ENCODE peak calls at places on chromosomes 5 and 9, in six cellular contexts. J is body of pancreas, U is left lung, F is fibroblast of lung, M is mesothelial cell of epicardium, I is fibroblast of the aortic adventitia. V is an unnamed sample.

GRCh38 chr9:108363321-108363720 is 492.5 kb downstream of the ACTL7B start:
- DNase-seq in I (no peak), F (no peak), M (no peak), U (no peak), J (no peak), V (no peak)

GRCh38 chr9:82183181-82183860 is 194.7 kb downstream of the SPATA31D1 start:
- DNase-seq in J (no peak), F (no peak), M (no peak), U (no peak), I (peak; percentile 30), V (no peak)

GRCh38 chr5:159208508-159209437 is 580 bp downstream of the RNF145 start:
- DNase-seq in M (no peak), J (peak; percentile 23), U (peak; percentile 48), F (peak; percentile 46), I (peak; percentile 46), V (peak; percentile 15)

GRCh38 chr5:36696059-36696673 is 89.8 kb downstream of the SLC1A3 start:
- DNase-seq in F (peak; percentile 59), M (no peak), U (no peak), I (peak; percentile 70), J (peak; percentile 72), V (peak; percentile 46)

GRCh38 chr9:35029852-35030251 is 40.3 kb downstream of the DNAJB5 start:
- DNase-seq in M (no peak), U (no peak), I (no peak), J (no peak), F (no peak), V (no peak)

GRCh38 chr9:117189121-117189520 is 225.7 kb downstream of the ASTN2 start:
- DNase-seq in F (peak; percentile 21), J (no peak), U (no peak), M (no peak), I (no peak), V (no peak)

GRCh38 chr9:70399141-70399540 is 15.3 kb downstream of the KLF9 start:
- DNase-seq in F (no peak), M (no peak), J (no peak), U (no peak), I (peak; percentile 43), V (no peak)

GRCh38 chr9:96423322-96423984 is 5.3 kb upstream of the ZNF367 start:
- DNase-seq in U (no peak), F (no peak), I (no peak), M (no peak), J (no peak), V (no peak)

GRCh38 chr9:130995399-130995941 is 13.5 kb upstream of the LAMC3 start:
- DNase-seq in I (peak; percentile 58), J (peak; percentile 52), F (peak; percentile 48), U (peak; percentile 61), M (no peak), V (no peak)

GRCh38 chr5:55441107-55441771 is 93.5 kb downstream of the PLPP1 start:
- DNase-seq in F (no peak), J (no peak), M (no peak), U (no peak), I (no peak), V (no peak)

GRCh38 chr5:139481122-139481533 is 1.4 kb downstream of the STING1 start:
- DNase-seq in I (peak; percentile 59), M (no peak), F (no peak), J (no peak), U (peak; percentile 70), V (no peak)

GRCh38 chr9:76873056-76873792 is 32.7 kb downstream of the PRUNE2 start:
- DNase-seq in I (peak; percentile 56), J (no peak), F (no peak), U (no peak), M (no peak), V (no peak)

GRCh38 chr5:162209005-162209605 is 141.5 kb downstream of the GABRG2 start:
- DNase-seq in I (no peak), J (peak; percentile 55), U (no peak), F (no peak), M (no peak), V (peak; percentile 48)

GRCh38 chr9:86614871-86615849 is 260.9 kb upstream of the TUT7 start:
- DNase-seq in M (no peak), J (peak; percentile 33), F (peak; percentile 20), U (no peak), I (peak; percentile 88), V (no peak)

GRCh38 chr9:78029601-78030552 is 1.7 kb downstream of the GNAQ start:
- DNase-seq in I (peak; percentile 64), M (no peak), F (peak; percentile 54), U (no peak), J (no peak), V (no peak)

GRCh38 chr9:12968093-12968492 is 193.3 kb downstream of the LURAP1L start:
- DNase-seq in U (no peak), I (no peak), J (no peak), F (no peak), M (no peak), V (no peak)

GRCh38 chr9:89923961-89924504 is 319.2 kb downstream of the GADD45G start:
- DNase-seq in I (no peak), F (peak; percentile 48), J (peak; percentile 32), M (no peak), U (no peak), V (no peak)
- TF ChIP-seq CTCF in I (no peak), F (peak; percentile 3), J (peak; percentile 11), M (no peak), U (no peak), V (peak; percentile 13)

GRCh38 chr5:65926276-65926761 is at the start of gene ERBIN:
- DNase-seq in I (peak; percentile 89), M (peak; percentile 49), F (peak; percentile 75), U (peak; percentile 87), J (peak; percentile 87), V (peak; percentile 59)
- TF ChIP-seq CTCF in I (no peak), M (no peak), F (no peak), U (no peak), J (no peak), V (no peak)

GRCh38 chr5:22319798-22320197 is 533.3 kb downstream of the CDH12 start:
- DNase-seq in U (no peak), J (no peak), M (no peak), F (no peak), I (no peak), V (no peak)
- TF ChIP-seq CTCF in U (no peak), J (no peak), M (no peak), F (no peak), I (no peak), V (peak; percentile 43)

GRCh38 chr5:77366717-77367500 is 125.2 kb downstream of the WDR41 start:
- DNase-seq in U (no peak), M (no peak), I (no peak), J (no peak), F (no peak), V (no peak)
- TF ChIP-seq CTCF in U (no peak), M (no peak), I (peak; percentile 1), J (no peak), F (no peak), V (peak; percentile 16)

GRCh38 chr5:91386120-91386519 is 3.0 kb upstream of the ARRDC3 start:
- DNase-seq in J (no peak), I (peak; percentile 61), M (no peak), F (peak; percentile 41), U (no peak), V (no peak)
- TF ChIP-seq CTCF in J (no peak), I (peak; percentile 37), M (no peak), F (peak; percentile 14), U (no peak), V (no peak)

GRCh38 chr5:142874537-142874936 is 104.4 kb downstream of the ARHGAP26 start:
- DNase-seq in I (peak; percentile 86), F (peak; percentile 42), J (peak; percentile 95), U (peak; percentile 84), M (no peak), V (no peak)

GRCh38 chr5:142872217-142872616 is 102.0 kb downstream of the ARHGAP26 start:
- DNase-seq in J (no peak), F (no peak), I (no peak), M (no peak), U (no peak), V (no peak)

GRCh38 chr5:142871880-142872200 is 101.7 kb downstream of the ARHGAP26 start:
- DNase-seq in M (no peak), J (peak; percentile 26), U (no peak), F (no peak), I (no peak), V (no peak)

GRCh38 chr5:142872795-142873194 is 102.6 kb downstream of the ARHGAP26 start:
- DNase-seq in F (peak; percentile 65), M (no peak), U (peak; percentile 49), J (peak; percentile 77), I (peak; percentile 46), V (no peak)

DNA sequence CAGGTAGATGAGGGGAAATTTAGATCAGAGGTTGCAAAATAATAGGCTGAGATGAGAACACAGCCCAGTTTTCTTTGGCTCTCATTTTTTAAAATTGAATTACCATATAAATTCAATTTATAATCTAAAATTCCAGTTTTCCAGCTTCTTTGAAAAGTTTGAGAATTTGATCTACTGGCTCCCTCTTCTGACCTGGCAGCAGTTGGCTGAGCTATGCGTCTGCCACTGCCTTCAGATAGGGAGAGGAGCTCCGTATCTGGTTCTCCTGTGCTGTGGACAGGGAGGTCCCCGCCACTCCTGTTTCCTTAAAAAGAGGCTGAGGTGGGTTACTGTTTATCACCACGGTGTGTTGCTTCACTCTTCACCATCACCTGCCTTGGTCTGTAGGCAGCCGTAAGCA is 103.7 kb downstream of the ARHGAP26 start:
- DNase-seq in J (no peak), F (no peak), M (no peak), I (no peak), U (no peak), V (no peak)
- TF ChIP-seq CTCF in J (no peak), F (peak; percentile 19), M (no peak), I (peak; percentile 4), U (no peak), V (no peak)

DNA sequence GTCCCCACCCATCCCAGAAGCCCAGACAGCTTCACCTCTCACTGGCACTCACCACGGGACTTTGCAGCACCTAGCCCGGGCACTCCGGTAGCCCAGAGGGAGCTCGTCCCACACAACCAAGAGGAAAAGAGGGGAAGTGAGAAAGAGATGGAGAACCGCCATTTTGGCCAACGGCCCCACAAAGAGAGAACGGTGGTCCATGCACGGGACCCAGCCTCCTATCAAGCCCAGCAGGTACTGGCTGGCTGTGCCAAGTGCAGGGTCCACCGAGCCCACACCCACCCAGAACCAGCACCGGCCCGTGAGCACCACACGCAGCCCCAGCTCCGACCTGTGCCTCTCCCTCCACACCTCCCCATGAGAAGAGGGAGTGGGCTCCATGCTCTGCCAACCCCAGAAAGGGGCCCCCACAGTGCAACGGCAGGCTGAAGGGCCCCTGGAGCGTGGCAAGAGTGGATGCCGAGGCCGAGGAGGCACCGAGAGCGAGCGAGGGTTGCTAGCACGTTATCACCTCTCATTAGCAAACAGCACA is 78.5 kb upstream of the GCNT4 start:
- DNase-seq in U (no peak), J (no peak), F (no peak), I (no peak), M (no peak), V (no peak)
- TF ChIP-seq CTCF in U (no peak), J (no peak), F (no peak), I (no peak), M (no peak), V (no peak)

GRCh38 chr9:4630836-4631235 is 31.3 kb upstream of the PLPP6 start:
- DNase-seq in I (no peak), J (no peak), F (peak; percentile 16), U (no peak), M (no peak), V (no peak)
- TF ChIP-seq CTCF in I (peak; percentile 6), J (no peak), F (no peak), U (no peak), M (no peak), V (no peak)